ENCODE peak calls at places on chromosomes 4 and X, in five cellular contexts. One of them, this sample, is unnamed.
A peak's percentile ranks its signal among the peaks of the same experiment; 100 is the strongest.

GRCh38 chr4:108794136-108794535 is 31.3 kb upstream of the ETNPPL start:
- DNase-seq in sigmoid colon: no peak
- DNase-seq in tibial artery: no peak
- DNase-seq in SK-MEL-5: no peak
- DNase-seq in activated CD4-positive, CD25-positive, alpha-beta regulatory T cell treated with anti-CD3 and anti-CD28 coated beads, Interleukin-2, amount 50 U/mL, for 72 hours: no peak
- DNase-seq in this sample: no peak

GRCh38 chr4:188976644-188977115 is 837.4 kb downstream of the TRIML1 start:
- DNase-seq in sigmoid colon: no peak
- DNase-seq in tibial artery: no peak
- DNase-seq in SK-MEL-5: no peak
- DNase-seq in activated CD4-positive, CD25-positive, alpha-beta regulatory T cell treated with anti-CD3 and anti-CD28 coated beads, Interleukin-2, amount 50 U/mL, for 72 hours: no peak
- DNase-seq in this sample: no peak

GRCh38 chrX:107154787-107155620 is 36.4 kb upstream of the RBM41 start:
- DNase-seq in sigmoid colon: no peak
- DNase-seq in tibial artery: no peak
- DNase-seq in SK-MEL-5: no peak
- DNase-seq in activated CD4-positive, CD25-positive, alpha-beta regulatory T cell treated with anti-CD3 and anti-CD28 coated beads, Interleukin-2, amount 50 U/mL, for 72 hours: no peak
- DNase-seq in this sample: peak; percentile 41

GRCh38 chrX:69285401-69285871 is 120.2 kb upstream of the PJA1 start:
- DNase-seq in sigmoid colon: peak; percentile 88
- DNase-seq in tibial artery: peak; percentile 21
- DNase-seq in SK-MEL-5: no peak
- DNase-seq in activated CD4-positive, CD25-positive, alpha-beta regulatory T cell treated with anti-CD3 and anti-CD28 coated beads, Interleukin-2, amount 50 U/mL, for 72 hours: no peak
- DNase-seq in this sample: no peak

GRCh38 chr4:127141857-127142256 is 490.9 kb upstream of the INTU start:
- DNase-seq in sigmoid colon: no peak
- DNase-seq in tibial artery: peak; percentile 26
- DNase-seq in SK-MEL-5: no peak
- DNase-seq in activated CD4-positive, CD25-positive, alpha-beta regulatory T cell treated with anti-CD3 and anti-CD28 coated beads, Interleukin-2, amount 50 U/mL, for 72 hours: no peak
- DNase-seq in this sample: no peak

GRCh38 chr4:4411906-4412305 is 25.0 kb downstream of the NSG1 start:
- DNase-seq in sigmoid colon: no peak
- DNase-seq in tibial artery: no peak
- DNase-seq in SK-MEL-5: no peak
- DNase-seq in activated CD4-positive, CD25-positive, alpha-beta regulatory T cell treated with anti-CD3 and anti-CD28 coated beads, Interleukin-2, amount 50 U/mL, for 72 hours: no peak
- DNase-seq in this sample: no peak

GRCh38 chr4:77203380-77204197 is 46.6 kb downstream of the CCNG2 start:
- DNase-seq in sigmoid colon: peak; percentile 74
- DNase-seq in tibial artery: peak; percentile 61
- DNase-seq in SK-MEL-5: peak; percentile 84
- DNase-seq in activated CD4-positive, CD25-positive, alpha-beta regulatory T cell treated with anti-CD3 and anti-CD28 coated beads, Interleukin-2, amount 50 U/mL, for 72 hours: peak; percentile 52
- DNase-seq in this sample: peak; percentile 48

GRCh38 chr4:42412251-42412650 is 15.0 kb downstream of the SHISA3 start:
- DNase-seq in sigmoid colon: no peak
- DNase-seq in tibial artery: no peak
- DNase-seq in SK-MEL-5: no peak
- DNase-seq in activated CD4-positive, CD25-positive, alpha-beta regulatory T cell treated with anti-CD3 and anti-CD28 coated beads, Interleukin-2, amount 50 U/mL, for 72 hours: no peak
- DNase-seq in this sample: no peak

GRCh38 chr4:39323836-39324235 is 42.3 kb downstream of the RFC1 start:
- DNase-seq in sigmoid colon: no peak
- DNase-seq in tibial artery: no peak
- DNase-seq in SK-MEL-5: no peak
- DNase-seq in activated CD4-positive, CD25-positive, alpha-beta regulatory T cell treated with anti-CD3 and anti-CD28 coated beads, Interleukin-2, amount 50 U/mL, for 72 hours: no peak
- DNase-seq in this sample: no peak

GRCh38 chrX:56232221-56233082 is at the start of gene KLF8:
- DNase-seq in sigmoid colon: peak; percentile 76
- DNase-seq in tibial artery: peak; percentile 55
- DNase-seq in SK-MEL-5: peak; percentile 3
- DNase-seq in activated CD4-positive, CD25-positive, alpha-beta regulatory T cell treated with anti-CD3 and anti-CD28 coated beads, Interleukin-2, amount 50 U/mL, for 72 hours: peak; percentile 35
- DNase-seq in this sample: no peak

GRCh38 chr4:74444891-74445642 is at the start of gene AREG:
- DNase-seq in sigmoid colon: peak; percentile 84
- DNase-seq in tibial artery: peak; percentile 69
- DNase-seq in SK-MEL-5: peak; percentile 33
- DNase-seq in activated CD4-positive, CD25-positive, alpha-beta regulatory T cell treated with anti-CD3 and anti-CD28 coated beads, Interleukin-2, amount 50 U/mL, for 72 hours: peak; percentile 76
- DNase-seq in this sample: peak; percentile 83

GRCh38 chrX:21926116-21926515 is 14.4 kb upstream of the SMS start:
- DNase-seq in sigmoid colon: no peak
- DNase-seq in tibial artery: no peak
- DNase-seq in SK-MEL-5: no peak
- DNase-seq in activated CD4-positive, CD25-positive, alpha-beta regulatory T cell treated with anti-CD3 and anti-CD28 coated beads, Interleukin-2, amount 50 U/mL, for 72 hours: no peak
- DNase-seq in this sample: no peak

GRCh38 chrX:46573331-46573895 is at the start of gene CHST7:
- DNase-seq in sigmoid colon: peak; percentile 76
- DNase-seq in tibial artery: peak; percentile 60
- DNase-seq in SK-MEL-5: peak; percentile 64
- DNase-seq in activated CD4-positive, CD25-positive, alpha-beta regulatory T cell treated with anti-CD3 and anti-CD28 coated beads, Interleukin-2, amount 50 U/mL, for 72 hours: peak; percentile 59
- DNase-seq in this sample: peak; percentile 54

GRCh38 chr4:7892212-7893019 is 47.2 kb downstream of the AFAP1 start:
- DNase-seq in sigmoid colon: no peak
- DNase-seq in tibial artery: no peak
- DNase-seq in SK-MEL-5: no peak
- DNase-seq in activated CD4-positive, CD25-positive, alpha-beta regulatory T cell treated with anti-CD3 and anti-CD28 coated beads, Interleukin-2, amount 50 U/mL, for 72 hours: no peak
- DNase-seq in this sample: no peak

GRCh38 chr4:133741766-133742165 is 459.8 kb downstream of the PABPC4L start:
- DNase-seq in sigmoid colon: no peak
- DNase-seq in tibial artery: no peak
- DNase-seq in SK-MEL-5: no peak
- DNase-seq in activated CD4-positive, CD25-positive, alpha-beta regulatory T cell treated with anti-CD3 and anti-CD28 coated beads, Interleukin-2, amount 50 U/mL, for 72 hours: no peak
- DNase-seq in this sample: no peak

GRCh38 chr4:16150716-16151115 is 66.9 kb upstream of the PROM1 start:
- DNase-seq in sigmoid colon: no peak
- DNase-seq in tibial artery: no peak
- DNase-seq in SK-MEL-5: no peak
- DNase-seq in activated CD4-positive, CD25-positive, alpha-beta regulatory T cell treated with anti-CD3 and anti-CD28 coated beads, Interleukin-2, amount 50 U/mL, for 72 hours: no peak
- DNase-seq in this sample: no peak

GRCh38 chrX:47991263-47992092 is 12.3 kb downstream of the ZNF182 start:
- DNase-seq in sigmoid colon: no peak
- DNase-seq in tibial artery: no peak
- DNase-seq in SK-MEL-5: no peak
- DNase-seq in activated CD4-positive, CD25-positive, alpha-beta regulatory T cell treated with anti-CD3 and anti-CD28 coated beads, Interleukin-2, amount 50 U/mL, for 72 hours: no peak
- DNase-seq in this sample: no peak

This sample was measured in CD14-positive monocyte.